ENCODE peak calls at places on chromosomes 16 and 17, in ten cellular contexts. D is WTC11, P is astrocyte of the spinal cord, L is fibroblast of mammary gland, B is memory B cell, H is HTR-8/SVneo, O is cardiac fibroblast, S is endothelial cell, T is bronchial epithelial cell, E is fibroblast of the conjunctiva. U is an unnamed sample.

GRCh38 chr17:7034955-7035590 is 742 bp upstream of the SLC16A13 start:
- DNase-seq in D (no peak), P (no peak), L (no peak), B (no peak), H (no peak), O (no peak), S (no peak), T (no peak), E (no peak), U (no peak)

GRCh38 chr16:75494696-75495601 is at the start of gene CHST6:
- DNase-seq in D (peak), P (peak), L (peak), B (no peak), H (peak), O (peak), S (peak), T (no peak), E (no peak), U (no peak)

GRCh38 chr17:78137392-78138203 is 7.0 kb downstream of the TMC8 start:
- DNase-seq in D (peak), P (no peak), L (no peak), B (no peak), H (no peak), O (no peak), S (no peak), T (no peak), E (no peak), U (no peak)

GRCh38 chr17:44992242-44992939 is 24.3 kb upstream of the C1QL1 start:
- DNase-seq in D (no peak), P (no peak), L (no peak), B (no peak), H (no peak), O (no peak), S (no peak), T (no peak), E (no peak), U (no peak)

GRCh38 chr16:2027024-2028010 is 615 bp downstream of the NHERF2 start:
- DNase-seq in D (no peak), P (no peak), L (no peak), B (no peak), H (no peak), O (peak), S (no peak), T (peak), E (no peak), U (peak)

GRCh38 chr16:68426355-68426652 is 22.0 kb downstream of the SMPD3 start:
- DNase-seq in D (no peak), P (no peak), L (peak), B (no peak), H (no peak), O (no peak), S (no peak), T (no peak), E (no peak), U (peak)

GRCh38 chr16:69523571-69523970 is 42.2 kb upstream of the NFAT5 start:
- DNase-seq in D (no peak), P (no peak), L (no peak), B (no peak), H (no peak), O (no peak), S (no peak), T (no peak), E (no peak), U (no peak)

GRCh38 chr16:8714143-8714542 is 39.7 kb downstream of the ABAT start:
- DNase-seq in D (no peak), P (no peak), L (no peak), B (no peak), H (no peak), O (no peak), S (no peak), T (no peak), E (no peak), U (no peak)

GRCh38 chr17:73430848-73431247 is 119.0 kb upstream of the CDC42EP4 start:
- DNase-seq in D (no peak), P (no peak), L (peak), B (no peak), H (no peak), O (peak), S (no peak), T (no peak), E (no peak), U (peak)

GRCh38 chr16:31134091-31134571 is 1.4 kb downstream of the PRSS8 start:
- DNase-seq in D (no peak), P (no peak), L (peak), B (no peak), H (no peak), O (no peak), S (no peak), T (peak), E (no peak), U (no peak)

U was measured in PC-3.